ENCODE peak calls at places on chromosomes 13 and 19, in nine cellular contexts. C is substantia nigra; U is hippocampal formation; P is activated naive CD8-positive, alpha-beta T cell treated with anti-CD3 and anti-CD28 coated beads, Interleukin-2, amount 10 ng/mL, durations not matched to agents 7 days and 5 days; K is hypothalamus; R is hepatic stellate cell; S is activated CD4-positive, alpha-beta T cell treated with anti-CD3 and anti-CD28 coated beads, Interleukin-2, amount 50 U/mL, for 1 hour; D is Peyer's patch; Y is GM03348. E is an unnamed sample.

GRCh38 chr13:97279913-97280312 is 57.8 kb downstream of the MBNL2 start:
- DNase-seq in P (no peak), S (no peak), U (no peak), D (no peak), C (no peak), R (no peak), Y (peak), K (no peak), E (no peak)

GRCh38 chr19:40612831-40613668 is 11.9 kb downstream of the LTBP4 start:
- DNase-seq in P (peak), K (no peak), C (no peak), Y (peak), S (peak), U (no peak), R (no peak), D (peak), E (peak)

GRCh38 chr19:19835560-19836038 is 14.0 kb upstream of the ZNF506 start:
- DNase-seq in D (no peak), R (no peak), Y (no peak), C (no peak), S (no peak), K (no peak), P (no peak), U (no peak), E (no peak)

GRCh38 chr19:5054551-5055456 is 85.9 kb downstream of the KDM4B start:
- DNase-seq in S (no peak), K (peak), P (no peak), C (peak), D (no peak), U (peak), R (no peak), Y (no peak), E (no peak)

GRCh38 chr13:74662895-74663294 is 528.7 kb upstream of the KLF12 start:
- DNase-seq in U (no peak), K (no peak), R (no peak), D (no peak), C (no peak), Y (no peak), P (no peak), S (no peak), E (no peak)

GRCh38 chr13:50539791-50540530 is 303.5 kb downstream of the DLEU7 start:
- DNase-seq in S (no peak), C (no peak), D (no peak), R (no peak), Y (no peak), U (no peak), P (no peak), K (no peak), E (no peak)

GRCh38 chr13:49517461-49517860 is 21.7 kb downstream of the PHF11 start:
- DNase-seq in S (no peak), P (no peak), C (peak), U (no peak), K (peak), R (no peak), Y (peak), D (no peak), E (no peak)

GRCh38 chr19:2523630-2524311 is 47.8 kb downstream of the GADD45B start:
- DNase-seq in Y (peak), P (no peak), D (no peak), K (no peak), R (peak), U (no peak), S (no peak), C (no peak), E (no peak)

GRCh38 chr19:57946316-57946715 is 1.2 kb downstream of the ZNF256 start:
- DNase-seq in D (no peak), P (no peak), Y (no peak), S (no peak), K (no peak), C (no peak), U (no peak), R (no peak), E (no peak)

GRCh38 chr19:21691656-21692055 is 75.7 kb downstream of the ZNF100 start:
- DNase-seq in R (no peak), Y (no peak), K (no peak), C (no peak), U (no peak), S (no peak), D (no peak), P (no peak), E (no peak)

GRCh38 chr13:25965596-25965995 is 86.2 kb downstream of the SHISA2 start:
- DNase-seq in D (no peak), C (no peak), U (no peak), K (no peak), S (no peak), P (no peak), R (no peak), Y (no peak), E (no peak)

GRCh38 chr19:3950871-3951861 is 18.3 kb downstream of the NMRK2 start:
- DNase-seq in U (no peak), P (peak), C (no peak), R (no peak), S (no peak), D (no peak), Y (no peak), K (no peak), E (no peak)

GRCh38 chr19:39411006-39411831 is 1.2 kb upstream of the PLEKHG2 start:
- DNase-seq in P (no peak), Y (no peak), C (no peak), D (peak), K (peak), U (no peak), S (peak), R (no peak), E (no peak)

GRCh38 chr19:38031423-38031770 is 124.4 kb downstream of the SIPA1L3 start:
- DNase-seq in P (no peak), U (no peak), Y (no peak), K (no peak), C (no peak), R (no peak), D (no peak), S (no peak), E (no peak)

GRCh38 chr13:19838726-19839342 is 24.6 kb downstream of the ZMYM5 start:
- DNase-seq in R (no peak), Y (peak), P (no peak), C (no peak), S (no peak), D (no peak), U (no peak), K (no peak), E (no peak)

GRCh38 chr13:38980628-38981078 is 10.0 kb downstream of the STOML3 start:
- DNase-seq in Y (no peak), S (no peak), R (no peak), D (no peak), U (no peak), C (no peak), P (no peak), K (no peak), E (no peak)

GRCh38 chr19:35557539-35558399 is 5.7 kb downstream of the ATP4A start:
- DNase-seq in K (peak), S (peak), U (peak), D (peak), Y (peak), C (peak), R (no peak), P (peak), E (peak)

GRCh38 chr13:113618455-113618854 is 33.9 kb downstream of the TFDP1 start:
- DNase-seq in S (no peak), Y (no peak), U (no peak), K (no peak), C (no peak), R (no peak), D (no peak), P (no peak), E (no peak)

GRCh38 chr13:86585826-86586225 is 786.6 kb upstream of the SLITRK6 start:
- DNase-seq in D (no peak), Y (peak), P (no peak), C (no peak), K (no peak), S (no peak), U (no peak), R (no peak), E (no peak)

GRCh38 chr13:32195713-32196112 is 119.5 kb downstream of the ZAR1L start:
- DNase-seq in C (no peak), P (no peak), U (no peak), K (no peak), R (no peak), S (no peak), Y (no peak), D (no peak), E (no peak)